ENCODE peak calls at places on chromosomes 1 and 21, in six cellular contexts. One of them, this sample, is unnamed.

GRCh38 chr1:230215049-230215448 is 148.0 kb downstream of the GALNT2 start:
- DNase-seq in neuronal stem cell: no peak
- DNase-seq in H9: peak
- DNase-seq in mesenchymal stem cell: peak
- DNase-seq in trophoblast cell: no peak
- DNase-seq in H1: no peak
- DNase-seq in this sample: peak

GRCh38 chr21:29360799-29361765 is 62.4 kb downstream of the BACH1 start:
- DNase-seq in trophoblast cell: no peak
- DNase-seq in neuronal stem cell: no peak
- DNase-seq in mesenchymal stem cell: no peak
- DNase-seq in H9: no peak
- DNase-seq in H1: no peak
- DNase-seq in this sample: peak

GRCh38 chr1:30805301-30806003 is 47.9 kb upstream of the LAPTM5 start:
- DNase-seq in mesenchymal stem cell: no peak
- DNase-seq in neuronal stem cell: no peak
- DNase-seq in H9: no peak
- DNase-seq in trophoblast cell: no peak
- DNase-seq in H1: no peak
- DNase-seq in this sample: no peak

GRCh38 chr1:153533689-153534201 is 2.0 kb downstream of the S100A6 start:
- DNase-seq in trophoblast cell: peak
- DNase-seq in neuronal stem cell: no peak
- DNase-seq in H1: no peak
- DNase-seq in mesenchymal stem cell: peak
- DNase-seq in H9: no peak
- DNase-seq in this sample: peak

GRCh38 chr21:37916795-37917142 is 512 bp upstream of the KCNJ6 start:
- DNase-seq in trophoblast cell: peak
- DNase-seq in mesenchymal stem cell: peak
- DNase-seq in H1: peak
- DNase-seq in H9: peak
- DNase-seq in neuronal stem cell: peak
- DNase-seq in this sample: no peak

GRCh38 chr1:47738560-47739182 is 258.5 kb downstream of the TRABD2B start:
- DNase-seq in H1: peak
- DNase-seq in H9: peak
- DNase-seq in trophoblast cell: peak
- DNase-seq in neuronal stem cell: peak
- DNase-seq in mesenchymal stem cell: peak
- DNase-seq in this sample: peak

GRCh38 chr1:194289569-194290266 is 1103.3 kb upstream of the B3GALT2 start:
- DNase-seq in trophoblast cell: no peak
- DNase-seq in neuronal stem cell: no peak
- DNase-seq in mesenchymal stem cell: no peak
- DNase-seq in H9: no peak
- DNase-seq in H1: no peak
- DNase-seq in this sample: no peak

GRCh38 chr1:20711285-20712209 is 6.3 kb downstream of the KIF17 start:
- DNase-seq in neuronal stem cell: no peak
- DNase-seq in H9: no peak
- DNase-seq in H1: no peak
- DNase-seq in mesenchymal stem cell: no peak
- DNase-seq in trophoblast cell: no peak
- DNase-seq in this sample: no peak

GRCh38 chr1:30511563-30512252 is 211.7 kb downstream of the MATN1 start:
- DNase-seq in H9: peak
- DNase-seq in trophoblast cell: peak
- DNase-seq in mesenchymal stem cell: no peak
- DNase-seq in neuronal stem cell: no peak
- DNase-seq in H1: peak
- DNase-seq in this sample: peak

GRCh38 chr1:214551436-214552173 is at the start of gene PTPN14:
- DNase-seq in trophoblast cell: peak
- DNase-seq in H1: peak
- DNase-seq in mesenchymal stem cell: peak
- DNase-seq in neuronal stem cell: peak
- DNase-seq in H9: peak
- DNase-seq in this sample: peak

GRCh38 chr1:1782399-1783221 is 4.3 kb upstream of the NADK start:
- DNase-seq in H1: peak
- DNase-seq in trophoblast cell: peak
- DNase-seq in mesenchymal stem cell: peak
- DNase-seq in neuronal stem cell: no peak
- DNase-seq in H9: peak
- DNase-seq in this sample: peak

GRCh38 chr21:44732263-44732662 is 20.9 kb upstream of the TSPEAR start:
- DNase-seq in trophoblast cell: no peak
- DNase-seq in H9: peak
- DNase-seq in neuronal stem cell: no peak
- DNase-seq in H1: peak
- DNase-seq in mesenchymal stem cell: no peak
- DNase-seq in this sample: no peak

GRCh38 chr1:198771562-198772153 is 132.8 kb downstream of the PTPRC start:
- DNase-seq in H1: no peak
- DNase-seq in neuronal stem cell: peak
- DNase-seq in mesenchymal stem cell: peak
- DNase-seq in trophoblast cell: peak
- DNase-seq in H9: no peak
- DNase-seq in this sample: peak

GRCh38 chr1:248860007-248860406 is 1.1 kb upstream of the ZNF692 start:
- DNase-seq in H9: no peak
- DNase-seq in H1: no peak
- DNase-seq in neuronal stem cell: no peak
- DNase-seq in mesenchymal stem cell: no peak
- DNase-seq in trophoblast cell: no peak
- DNase-seq in this sample: no peak

DNA sequence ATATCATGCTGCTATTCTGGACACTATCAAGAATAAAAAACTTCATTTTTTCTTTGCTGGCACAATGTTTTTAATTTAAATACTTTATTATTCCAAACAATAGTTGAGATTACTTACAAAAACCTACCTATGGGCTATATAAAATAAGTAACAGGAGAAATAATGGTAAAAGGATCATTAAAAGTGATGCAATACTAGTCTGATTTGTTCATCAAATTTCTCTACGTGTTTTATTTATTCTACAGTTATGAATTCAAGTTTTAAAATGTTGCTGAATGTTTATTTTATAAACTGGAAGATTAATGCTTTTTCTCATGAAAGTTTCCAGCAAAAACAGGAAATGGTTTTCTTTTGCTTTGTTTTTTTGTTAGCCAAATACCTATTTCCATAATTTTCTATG is 662.4 kb upstream of the BRINP3 start:
- DNase-seq in neuronal stem cell: no peak
- DNase-seq in mesenchymal stem cell: no peak
- DNase-seq in H9: no peak
- DNase-seq in trophoblast cell: no peak
- DNase-seq in H1: no peak
- DNase-seq in this sample: no peak
- H3K14ac ChIP-seq in neuronal stem cell: no peak
- H3K14ac ChIP-seq in mesenchymal stem cell: no peak
- H3K14ac ChIP-seq in H9: no peak
- H3K14ac ChIP-seq in trophoblast cell: no peak
- H3K14ac ChIP-seq in H1: no peak
- H3K14ac ChIP-seq in this sample: no peak

DNA sequence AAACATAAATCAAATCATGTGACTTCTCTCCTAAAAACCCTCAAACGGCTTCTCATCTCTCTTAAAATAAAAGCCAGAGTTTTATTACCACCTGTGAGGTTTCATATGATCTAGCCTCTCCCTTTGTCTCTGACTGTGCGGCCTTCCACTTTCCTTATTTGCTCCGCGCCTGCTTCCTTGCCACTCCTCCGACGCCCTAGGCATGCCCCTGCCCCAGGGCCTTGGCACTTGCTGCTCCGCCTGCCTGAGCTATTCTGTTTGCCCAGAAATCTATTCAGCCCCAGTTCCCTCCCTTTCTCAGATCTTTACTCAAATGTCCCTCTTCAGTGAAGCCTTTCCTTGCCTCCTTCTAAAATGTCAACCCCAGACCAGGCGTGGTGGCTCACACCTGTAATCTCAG is 57.5 kb upstream of the DISP3 start:
- DNase-seq in neuronal stem cell: no peak
- DNase-seq in mesenchymal stem cell: no peak
- DNase-seq in trophoblast cell: no peak
- DNase-seq in H1: no peak
- DNase-seq in H9: no peak
- DNase-seq in this sample: no peak
- H3K14ac ChIP-seq in neuronal stem cell: no peak
- H3K14ac ChIP-seq in mesenchymal stem cell: no peak
- H3K14ac ChIP-seq in trophoblast cell: no peak
- H3K14ac ChIP-seq in H1: no peak
- H3K14ac ChIP-seq in H9: no peak
- H3K14ac ChIP-seq in this sample: no peak

GRCh38 chr1:87572891-87573290 is 244.2 kb downstream of the LMO4 start:
- DNase-seq in trophoblast cell: no peak
- DNase-seq in H9: no peak
- DNase-seq in mesenchymal stem cell: no peak
- DNase-seq in neuronal stem cell: no peak
- DNase-seq in H1: no peak
- DNase-seq in this sample: no peak
- H3K14ac ChIP-seq in trophoblast cell: no peak
- H3K14ac ChIP-seq in H9: no peak
- H3K14ac ChIP-seq in mesenchymal stem cell: no peak
- H3K14ac ChIP-seq in neuronal stem cell: no peak
- H3K14ac ChIP-seq in H1: no peak
- H3K14ac ChIP-seq in this sample: no peak

GRCh38 chr1:245361951-245362350 is 207.2 kb downstream of the KIF26B start:
- DNase-seq in trophoblast cell: no peak
- DNase-seq in H1: no peak
- DNase-seq in neuronal stem cell: no peak
- DNase-seq in mesenchymal stem cell: no peak
- DNase-seq in H9: no peak
- DNase-seq in this sample: no peak

GRCh38 chr1:245365071-245365470 is 210.3 kb downstream of the KIF26B start:
- DNase-seq in H9: no peak
- DNase-seq in mesenchymal stem cell: no peak
- DNase-seq in neuronal stem cell: no peak
- DNase-seq in H1: no peak
- DNase-seq in trophoblast cell: no peak
- DNase-seq in this sample: no peak

GRCh38 chr1:245361056-245361455 is 206.3 kb downstream of the KIF26B start:
- DNase-seq in H9: no peak
- DNase-seq in H1: no peak
- DNase-seq in trophoblast cell: no peak
- DNase-seq in mesenchymal stem cell: no peak
- DNase-seq in neuronal stem cell: no peak
- DNase-seq in this sample: no peak

GRCh38 chr1:245365621-245366020 is 210.8 kb downstream of the KIF26B start:
- DNase-seq in trophoblast cell: no peak
- DNase-seq in H9: no peak
- DNase-seq in H1: no peak
- DNase-seq in neuronal stem cell: no peak
- DNase-seq in mesenchymal stem cell: no peak
- DNase-seq in this sample: no peak

GRCh38 chr1:245363821-245364220 is 209.0 kb downstream of the KIF26B start:
- DNase-seq in neuronal stem cell: no peak
- DNase-seq in H9: no peak
- DNase-seq in H1: no peak
- DNase-seq in mesenchymal stem cell: no peak
- DNase-seq in trophoblast cell: no peak
- DNase-seq in this sample: peak
- H3K14ac ChIP-seq in neuronal stem cell: no peak
- H3K14ac ChIP-seq in H9: no peak
- H3K14ac ChIP-seq in H1: no peak
- H3K14ac ChIP-seq in mesenchymal stem cell: no peak
- H3K14ac ChIP-seq in trophoblast cell: no peak
- H3K14ac ChIP-seq in this sample: no peak

DNA sequence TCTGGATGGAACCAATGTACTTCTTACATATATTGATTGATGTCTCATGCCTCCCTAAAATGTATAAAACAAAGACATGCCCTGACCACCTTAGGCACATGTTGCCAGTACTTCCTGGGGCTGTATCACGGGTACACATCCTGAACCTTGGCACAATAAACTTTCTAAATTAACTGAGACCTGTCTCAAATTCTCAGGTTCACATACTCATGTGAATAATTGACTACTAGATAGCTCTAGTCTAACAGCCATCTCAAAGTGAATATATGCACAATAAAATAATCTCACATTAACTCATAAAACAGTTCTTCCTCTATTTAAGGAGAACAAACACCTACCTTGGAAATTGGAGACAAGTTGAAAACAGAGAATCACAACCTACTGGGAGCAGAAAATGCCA is 5.6 kb downstream of the DNAI4 start:
- DNase-seq in neuronal stem cell: no peak
- DNase-seq in trophoblast cell: no peak
- DNase-seq in H9: no peak
- DNase-seq in H1: no peak
- DNase-seq in mesenchymal stem cell: no peak
- DNase-seq in this sample: no peak
- H3K14ac ChIP-seq in neuronal stem cell: no peak
- H3K14ac ChIP-seq in trophoblast cell: no peak
- H3K14ac ChIP-seq in H9: no peak
- H3K14ac ChIP-seq in H1: no peak
- H3K14ac ChIP-seq in mesenchymal stem cell: no peak
- H3K14ac ChIP-seq in this sample: no peak

DNA sequence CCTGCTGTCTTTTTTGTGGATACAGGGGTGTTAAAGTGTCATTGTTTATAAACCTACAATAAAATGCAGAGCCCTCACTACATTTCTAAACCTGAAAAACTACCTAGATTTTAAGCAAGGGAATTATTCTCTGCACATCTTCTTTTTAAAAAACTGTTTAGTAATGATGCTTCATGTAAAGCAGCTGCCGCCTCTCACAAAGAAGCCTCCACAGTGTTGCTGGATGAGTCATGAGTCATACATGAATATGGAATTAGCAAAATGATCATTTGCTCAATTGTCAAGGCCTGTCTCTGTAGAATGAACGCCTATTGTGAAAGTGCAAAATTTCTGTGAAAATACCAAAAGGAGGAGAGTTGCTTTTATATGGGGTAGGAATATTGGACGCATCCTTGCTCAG is 259.5 kb upstream of the CHRM3 start:
- DNase-seq in H9: no peak
- DNase-seq in H1: no peak
- DNase-seq in mesenchymal stem cell: no peak
- DNase-seq in trophoblast cell: no peak
- DNase-seq in neuronal stem cell: no peak
- DNase-seq in this sample: no peak
- H3K14ac ChIP-seq in H9: no peak
- H3K14ac ChIP-seq in H1: no peak
- H3K14ac ChIP-seq in mesenchymal stem cell: no peak
- H3K14ac ChIP-seq in trophoblast cell: no peak
- H3K14ac ChIP-seq in neuronal stem cell: no peak
- H3K14ac ChIP-seq in this sample: no peak

DNA sequence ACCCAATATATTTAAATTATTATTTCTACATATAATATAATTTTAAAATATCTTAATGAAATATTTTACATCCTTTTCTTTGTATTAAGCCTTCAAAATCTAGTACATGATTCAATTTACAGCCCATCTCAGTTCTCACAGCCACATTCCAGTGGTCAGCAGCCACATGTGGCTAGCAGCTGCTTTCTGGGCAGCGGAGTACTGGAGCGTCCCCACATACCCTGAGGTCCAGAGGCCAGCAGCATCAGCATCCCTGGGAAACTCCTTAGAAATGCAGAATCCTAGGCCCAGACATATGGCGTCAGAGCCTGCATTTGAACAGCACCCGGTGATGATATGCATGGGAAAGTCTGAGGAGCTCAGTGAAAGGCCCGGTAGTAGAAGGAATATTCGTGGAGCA is 8.6 kb upstream of the LHX4 start:
- DNase-seq in mesenchymal stem cell: no peak
- DNase-seq in H9: no peak
- DNase-seq in neuronal stem cell: no peak
- DNase-seq in H1: no peak
- DNase-seq in trophoblast cell: no peak
- DNase-seq in this sample: peak
- H3K14ac ChIP-seq in mesenchymal stem cell: no peak
- H3K14ac ChIP-seq in H9: no peak
- H3K14ac ChIP-seq in neuronal stem cell: no peak
- H3K14ac ChIP-seq in H1: no peak
- H3K14ac ChIP-seq in trophoblast cell: no peak
- H3K14ac ChIP-seq in this sample: no peak

This sample was measured in IMR-90.